ENCODE peak calls at places on chromosomes 4 and X, in six cellular contexts. Q is GM04503; B is activated CD4-positive, alpha-beta T cell treated with anti-CD3 and anti-CD28 coated beads, Interleukin-2, amount 50 U/mL, for 4 hours; L is K562; M is nucleus accumbens; U is SW480. C is an unnamed sample.

GRCh38 chr4:104279744-104280143 is 214.9 kb downstream of the CXXC4 start:
- DNase-seq in U (no peak), Q (no peak), B (no peak), M (no peak), L (no peak), C (no peak)

GRCh38 chr4:133592591-133592990 is 443.5 kb downstream of the PCDH10 start:
- DNase-seq in U (no peak), M (no peak), B (no peak), L (no peak), Q (no peak), C (no peak)

GRCh38 chrX:57929373-57929772 is 19.1 kb upstream of the ZXDA start:
- DNase-seq in Q (no peak), L (no peak), B (no peak), U (peak; percentile 29), M (no peak), C (peak; percentile 60)

GRCh38 chr4:24589448-24589847 is 5.1 kb upstream of the DHX15 start:
- DNase-seq in M (no peak), Q (no peak), B (no peak), L (no peak), U (no peak), C (no peak)

GRCh38 chr4:36394352-36394903 is 113.0 kb downstream of the DTHD1 start:
- DNase-seq in Q (no peak), U (peak; percentile 5), L (no peak), B (peak; percentile 3), M (no peak), C (peak; percentile 23)

GRCh38 chr4:32752962-32753361 is 2032.8 kb downstream of the PCDH7 start:
- DNase-seq in M (no peak), Q (no peak), L (no peak), U (no peak), B (no peak), C (no peak)

GRCh38 chrX:42678133-42678532 is 99.8 kb downstream of the PPP1R2C start:
- DNase-seq in Q (no peak), B (no peak), M (no peak), L (no peak), U (peak; percentile 30), C (peak; percentile 69)

GRCh38 chr4:14262221-14262620 is 634.7 kb upstream of the BOD1L1 start:
- DNase-seq in U (no peak), Q (no peak), L (no peak), M (no peak), B (no peak), C (no peak)